ENCODE peak calls at places on chromosomes 1 and 21, in seven cellular contexts. Y, E, M, W, Z, H and B are unnamed samples.

GRCh38 chr1:235100124-235100801 is 28.4 kb downstream of the TOMM20 start:
- DNase-seq in Y (no peak), E (no peak), M (peak), W (no peak), Z (no peak), H (no peak), B (no peak)

GRCh38 chr1:167387251-167387910 is 130.9 kb downstream of the CD247 start:
- DNase-seq in Y (no peak), E (no peak), M (no peak), W (no peak), Z (no peak), H (no peak), B (no peak)

GRCh38 chr1:230778916-230779590 is 31.9 kb downstream of the CAPN9 start:
- DNase-seq in Y (no peak), E (no peak), M (no peak), W (no peak), Z (no peak), H (no peak), B (no peak)

GRCh38 chr1:245493029-245493428 is 338.2 kb downstream of the KIF26B start:
- DNase-seq in Y (no peak), E (no peak), M (peak), W (peak), Z (no peak), H (no peak), B (no peak)

GRCh38 chr1:39625462-39626273 is 13.8 kb downstream of the HEYL start:
- DNase-seq in Y (peak), E (peak), M (no peak), W (no peak), Z (peak), H (peak), B (no peak)

GRCh38 chr1:30907641-30908445 is 715 bp downstream of the SDC3 start:
- DNase-seq in Y (peak), E (no peak), M (no peak), W (no peak), Z (peak), H (peak), B (no peak)

GRCh38 chr1:231171623-231172197 is 9.9 kb downstream of the TRIM67 start:
- DNase-seq in Y (no peak), E (no peak), M (no peak), W (no peak), Z (no peak), H (no peak), B (no peak)

GRCh38 chr1:164510435-164510834 is 48.5 kb upstream of the PBX1 start:
- DNase-seq in Y (no peak), E (no peak), M (no peak), W (peak), Z (no peak), H (no peak), B (no peak)

GRCh38 chr1:22529901-22530621 is 33.2 kb upstream of the EPHA8 start:
- DNase-seq in Y (peak), E (peak), M (peak), W (no peak), Z (no peak), H (peak), B (no peak)

GRCh38 chr1:117570988-117571409 is 34.8 kb upstream of the TENT5C start:
- DNase-seq in Y (no peak), E (no peak), M (no peak), W (peak), Z (peak), H (no peak), B (no peak)

GRCh38 chr1:108750476-108751191 is 4.2 kb downstream of the STXBP3 start:
- DNase-seq in Y (no peak), E (no peak), M (no peak), W (no peak), Z (no peak), H (no peak), B (no peak)

GRCh38 chr1:108154323-108154722 is 45.8 kb downstream of the SLC25A24 start:
- DNase-seq in Y (no peak), E (no peak), M (no peak), W (no peak), Z (no peak), H (no peak), B (no peak)

GRCh38 chr1:1937549-1938275 is 18.6 kb upstream of the TMEM52 start:
- DNase-seq in Y (no peak), E (no peak), M (no peak), W (no peak), Z (no peak), H (no peak), B (no peak)

GRCh38 chr1:238982736-238983135 is 403.6 kb upstream of the CHRM3 start:
- DNase-seq in Y (no peak), E (no peak), M (no peak), W (no peak), Z (no peak), H (no peak), B (no peak)

GRCh38 chr1:245412301-245412700 is 257.5 kb downstream of the KIF26B start:
- DNase-seq in Y (no peak), E (no peak), M (no peak), W (no peak), Z (no peak), H (no peak), B (no peak)

GRCh38 chr1:40870135-40870728 is 8.1 kb upstream of the CITED4 start:
- DNase-seq in Y (no peak), E (no peak), M (no peak), W (no peak), Z (no peak), H (no peak), B (no peak)

GRCh38 chr1:41404308-41404755 is 43.1 kb downstream of the FOXO6 start:
- DNase-seq in Y (no peak), E (no peak), M (peak), W (no peak), Z (no peak), H (no peak), B (peak)

GRCh38 chr1:118075116-118075515 is 109.9 kb downstream of the SPAG17 start:
- DNase-seq in Y (no peak), E (no peak), M (no peak), W (no peak), Z (no peak), H (no peak), B (no peak)

GRCh38 chr1:101128211-101128727 is 102.7 kb upstream of the DPH5 start:
- DNase-seq in Y (no peak), E (no peak), M (no peak), W (no peak), Z (no peak), H (no peak), B (peak)

GRCh38 chr1:54377040-54377691 is 29.0 kb downstream of the SSBP3 start:
- DNase-seq in Y (no peak), E (peak), M (no peak), W (peak), Z (peak), H (no peak), B (no peak)

GRCh38 chr1:40532844-40533424 is 1.5 kb downstream of the ZNF684 start:
- DNase-seq in Y (no peak), E (no peak), M (peak), W (peak), Z (no peak), H (no peak), B (peak)

GRCh38 chr1:18829671-18830070 is 29.8 kb downstream of the TAS1R2 start:
- DNase-seq in Y (no peak), E (no peak), M (no peak), W (no peak), Z (no peak), H (no peak), B (no peak)

GRCh38 chr1:247326601-247327135 is 5.0 kb downstream of the ZNF496 start:
- DNase-seq in Y (no peak), E (no peak), M (no peak), W (no peak), Z (no peak), H (no peak), B (no peak)

GRCh38 chr1:85151446-85151845 is 49.4 kb downstream of the SYDE2 start:
- DNase-seq in Y (no peak), E (no peak), M (no peak), W (no peak), Z (no peak), H (no peak), B (no peak)

GRCh38 chr1:116481934-116482333 is 88.9 kb downstream of the CD58 start:
- DNase-seq in Y (no peak), E (no peak), M (no peak), W (no peak), Z (no peak), H (no peak), B (no peak)

GRCh38 chr21:42640486-42640885 is 12.9 kb upstream of the PDE9A start:
- DNase-seq in Y (no peak), E (no peak), M (no peak), W (no peak), Z (no peak), H (no peak), B (no peak)

GRCh38 chr1:32741417-32742131 is 39.0 kb upstream of the SYNC start:
- DNase-seq in Y (no peak), E (peak), M (peak), W (peak), Z (peak), H (no peak), B (no peak)
- TF ChIP-seq CTCF in Y (no peak), E (no peak), M (peak), W (peak), Z (peak), H (peak), B (no peak)

DNA sequence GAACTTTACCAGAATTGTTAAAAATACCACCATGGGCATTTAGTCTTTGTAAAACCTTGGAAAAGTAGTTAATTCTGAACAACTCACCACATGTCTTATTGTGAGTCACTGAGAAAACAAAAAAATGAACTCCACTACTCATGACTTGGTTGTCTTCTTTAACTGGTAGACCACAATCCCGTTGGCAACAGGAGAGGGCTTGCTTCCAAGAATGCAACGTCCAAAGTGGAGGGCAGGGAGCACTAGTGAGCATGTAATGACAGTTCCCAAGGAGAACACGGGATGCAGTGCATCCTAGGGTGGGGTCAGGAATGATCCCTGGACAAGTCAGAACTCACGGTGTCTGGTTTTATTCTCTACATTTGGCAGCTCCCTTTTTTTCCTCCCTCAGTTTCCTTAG is 15.2 kb upstream of the HMCN1 start:
- DNase-seq in Y (no peak), E (peak), M (peak), W (no peak), Z (no peak), H (no peak), B (no peak)
- TF ChIP-seq CTCF in Y (no peak), E (no peak), M (peak), W (no peak), Z (no peak), H (peak), B (no peak)

GRCh38 chr1:179883040-179883501 is 986 bp downstream of the TOR1AIP1 start:
- DNase-seq in Y (no peak), E (no peak), M (no peak), W (peak), Z (no peak), H (no peak), B (no peak)

GRCh38 chr1:179881642-179882252 is 338 bp upstream of the TOR1AIP1 start:
- DNase-seq in Y (peak), E (no peak), M (no peak), W (no peak), Z (no peak), H (no peak), B (no peak)

GRCh38 chr1:179879797-179880196 is 2.2 kb upstream of the TOR1AIP2 start:
- DNase-seq in Y (no peak), E (no peak), M (no peak), W (peak), Z (no peak), H (no peak), B (no peak)

GRCh38 chr1:179883739-179884138 is 1.7 kb downstream of the TOR1AIP1 start:
- DNase-seq in Y (no peak), E (no peak), M (peak), W (peak), Z (no peak), H (no peak), B (peak)

GRCh38 chr1:179882253-179883039 is at the start of gene TOR1AIP1:
- DNase-seq in Y (peak), E (peak), M (peak), W (peak), Z (peak), H (peak), B (peak)
- TF ChIP-seq CTCF in Y (peak), E (peak), M (peak), W (peak), Z (peak), H (peak), B (peak)

GRCh38 chr1:154329152-154329521 is 3.8 kb downstream of the ATP8B2 start:
- DNase-seq in Y (no peak), E (no peak), M (peak), W (no peak), Z (no peak), H (no peak), B (no peak)
- TF ChIP-seq CTCF in Y (no peak), E (no peak), M (peak), W (peak), Z (peak), H (no peak), B (peak)

DNA sequence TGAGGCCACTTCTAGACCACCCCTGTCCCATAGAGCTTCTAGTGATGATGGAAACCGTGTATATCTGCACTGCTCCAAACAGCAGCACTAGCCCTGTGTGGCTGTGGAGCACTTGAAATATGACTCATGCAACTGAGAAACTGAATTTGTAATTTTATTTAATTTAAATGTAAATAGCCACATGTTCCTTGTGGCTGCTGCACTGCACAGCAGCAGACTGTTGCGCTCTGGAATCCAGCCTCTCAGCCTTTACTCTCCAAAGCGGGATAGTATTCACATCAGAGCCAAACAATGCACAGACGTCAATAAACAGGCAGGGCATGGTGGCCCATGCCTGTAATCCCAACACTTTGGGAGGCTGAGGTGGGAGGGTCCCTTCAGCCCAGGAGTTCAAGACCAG is 12.0 kb downstream of the CAPN2 start:
- DNase-seq in Y (no peak), E (no peak), M (no peak), W (no peak), Z (no peak), H (no peak), B (no peak)
- TF ChIP-seq CTCF in Y (no peak), E (no peak), M (no peak), W (no peak), Z (no peak), H (no peak), B (no peak)

GRCh38 chr1:15525043-15525958 is 1.3 kb upstream of the CASP9 start:
- DNase-seq in Y (peak), E (no peak), M (peak), W (peak), Z (peak), H (peak), B (peak)
- TF ChIP-seq CTCF in Y (no peak), E (no peak), M (no peak), W (no peak), Z (no peak), H (no peak), B (no peak)

GRCh38 chr1:33181038-33181861 is 593 bp downstream of the TRIM62 start:
- DNase-seq in Y (peak), E (peak), M (peak), W (no peak), Z (peak), H (peak), B (peak)
- TF ChIP-seq CTCF in Y (no peak), E (no peak), M (no peak), W (no peak), Z (no peak), H (no peak), B (no peak)

DNA sequence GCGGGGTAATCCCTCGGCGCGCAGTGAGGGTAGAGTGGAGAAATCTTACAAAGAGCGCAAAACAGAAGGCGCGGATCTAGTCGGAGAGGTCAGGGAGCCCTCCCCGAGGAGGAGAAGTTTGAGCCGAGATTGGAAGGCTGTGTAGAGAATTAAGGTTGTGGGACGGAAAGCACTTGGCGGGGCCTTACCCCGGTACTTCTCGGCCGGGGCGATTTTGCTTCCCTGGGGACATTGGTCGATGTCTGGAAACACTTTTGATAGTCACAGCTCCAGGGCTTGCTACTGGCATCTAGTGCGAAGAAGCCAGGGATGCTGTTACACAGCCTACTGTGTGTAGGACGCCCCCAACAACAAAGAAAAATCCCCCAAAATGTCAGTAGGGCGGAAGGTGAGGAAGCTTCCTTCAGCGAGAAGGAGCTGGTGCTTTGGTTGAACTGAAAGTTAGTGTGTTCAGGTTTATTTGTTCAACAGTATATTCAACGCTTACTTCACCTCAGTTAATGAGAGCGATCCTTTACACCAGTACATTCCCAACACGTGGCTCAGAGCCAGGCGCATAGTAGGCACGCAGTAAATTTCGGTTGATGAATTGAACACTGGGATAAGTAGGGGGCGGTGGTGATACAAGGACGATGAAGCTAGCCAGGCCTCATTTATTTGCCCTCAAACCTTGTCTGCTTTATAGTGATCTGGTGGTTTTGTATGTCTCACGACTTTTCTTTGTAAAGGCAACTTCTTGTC is 814 bp downstream of the CEP85 start:
- DNase-seq in Y (no peak), E (no peak), M (peak), W (peak), Z (no peak), H (no peak), B (peak)
- TF ChIP-seq CTCF in Y (no peak), E (no peak), M (no peak), W (no peak), Z (no peak), H (no peak), B (peak)